ENCODE peak calls at places on chromosomes 7 and 10, in nine cellular contexts. U is nucleus accumbens; W is T-cell; Q is NCI-H460; P is amniotic stem cell; D is stimulated activated naive B cell treated with anti-CD40 and anti-IgM and Interleukin-4, amounts not matched to agents 10 μg/mL and 1 μg/mL and 100 μg/mL, for 72 hours; E is aorta; B is sigmoid colon; A is SW480. O is an unnamed sample.

GRCh38 chr10:62305813-62306212 is 37.2 kb upstream of the RTKN2 start:
- DNase-seq in E (no peak), D (no peak), B (no peak), Q (no peak), P (no peak), W (no peak), A (no peak), U (no peak), O (no peak)

GRCh38 chr7:151059362-151060112 is at the start of gene SLC4A2:
- DNase-seq in U (peak; percentile 93), B (peak; percentile 94), A (peak; percentile 59), P (peak; percentile 51), E (peak; percentile 94), D (peak; percentile 61), W (peak; percentile 55), Q (peak; percentile 61), O (peak; percentile 88)

GRCh38 chr7:44162179-44162578 is 21.0 kb upstream of the MYL7 start:
- DNase-seq in Q (no peak), D (no peak), E (peak; percentile 44), W (no peak), U (no peak), A (no peak), B (no peak), P (no peak), O (no peak)

GRCh38 chr10:34169677-34170076 is 645.4 kb downstream of the PARD3 start:
- DNase-seq in A (no peak), D (no peak), W (no peak), U (no peak), Q (no peak), B (no peak), P (no peak), E (no peak), O (no peak)

GRCh38 chr7:37054631-37055300 is 330.5 kb upstream of the AOAH start:
- DNase-seq in E (no peak), D (no peak), B (no peak), A (no peak), Q (no peak), P (no peak), U (no peak), W (no peak), O (no peak)

GRCh38 chr7:47572939-47573757 is 8.8 kb downstream of the TNS3 start:
- DNase-seq in D (no peak), E (no peak), P (no peak), Q (no peak), U (no peak), W (no peak), B (no peak), A (no peak), O (no peak)

GRCh38 chr7:4633012-4633411 is 49.1 kb upstream of the FOXK1 start:
- DNase-seq in B (no peak), Q (peak; percentile 28), P (no peak), U (no peak), D (no peak), W (no peak), E (no peak), A (peak; percentile 52), O (no peak)

GRCh38 chr7:96004598-96004997 is 232.2 kb downstream of the DYNC1I1 start:
- DNase-seq in U (no peak), E (no peak), Q (no peak), B (no peak), W (no peak), A (no peak), D (no peak), P (peak; percentile 23), O (no peak)

GRCh38 chr10:25522946-25523608 is 348.3 kb downstream of the GPR158 start:
- DNase-seq in U (no peak), W (no peak), E (no peak), D (no peak), B (no peak), P (no peak), A (no peak), Q (peak; percentile 21), O (no peak)

O was measured in GM10248.